ENCODE peak calls at places on chromosomes 2 and 18, in ten cellular contexts. X is Jurkat, Clone E6-1; U is tibial artery; Z is fibroblast of pulmonary artery; B is small intestine; S is NB4; F is CD8-positive, alpha-beta T cell; M is SK-N-SH; T is heart right ventricle; I is IMR-90. Y is an unnamed sample.

GRCh38 chr2:96832751-96833507 is 10.9 kb downstream of the ANKRD23 start:
- DNase-seq in S (no peak), F (no peak), X (no peak), I (peak; percentile 64), T (peak; percentile 75), Z (peak; percentile 53), B (no peak), M (no peak), U (peak; percentile 80), Y (peak; percentile 75)

GRCh38 chr2:118638453-118638852 is 209.0 kb downstream of the EN1 start:
- DNase-seq in X (peak; percentile 7), M (no peak), I (no peak), F (no peak), S (no peak), B (no peak), Z (no peak), U (no peak), T (no peak), Y (no peak)

GRCh38 chr2:62333961-62334360 is 138.0 kb downstream of the B3GNT2 start:
- DNase-seq in S (no peak), Z (no peak), U (no peak), I (no peak), M (peak; percentile 55), T (no peak), F (no peak), X (peak; percentile 16), B (no peak), Y (no peak)

GRCh38 chr2:140893685-140894084 is 1237.1 kb downstream of the LRP1B start:
- DNase-seq in F (no peak), B (no peak), U (no peak), I (peak; percentile 93), X (no peak), S (no peak), M (no peak), Z (peak; percentile 66), T (no peak), Y (no peak)

GRCh38 chr2:56088411-56088810 is 95.4 kb upstream of the CCDC85A start:
- DNase-seq in Z (no peak), T (no peak), F (no peak), I (peak; percentile 3), U (no peak), B (no peak), X (no peak), S (no peak), M (no peak), Y (no peak)

GRCh38 chr2:240319855-240320560 is 115.5 kb upstream of the GPC1 start:
- DNase-seq in T (no peak), I (peak; percentile 97), X (no peak), M (peak; percentile 15), Z (peak; percentile 94), S (peak; percentile 53), F (no peak), U (peak; percentile 67), B (no peak), Y (no peak)

GRCh38 chr2:198930170-198930569 is 527.6 kb downstream of the SATB2 start:
- DNase-seq in T (no peak), B (peak; percentile 24), I (no peak), Z (no peak), F (no peak), M (no peak), S (peak; percentile 11), X (no peak), U (no peak), Y (no peak)

GRCh38 chr2:234293973-234294372 is 202.9 kb downstream of the ARL4C start:
- DNase-seq in M (no peak), Z (no peak), B (no peak), F (no peak), U (no peak), T (no peak), S (peak; percentile 21), X (no peak), I (no peak), Y (no peak)

DNA sequence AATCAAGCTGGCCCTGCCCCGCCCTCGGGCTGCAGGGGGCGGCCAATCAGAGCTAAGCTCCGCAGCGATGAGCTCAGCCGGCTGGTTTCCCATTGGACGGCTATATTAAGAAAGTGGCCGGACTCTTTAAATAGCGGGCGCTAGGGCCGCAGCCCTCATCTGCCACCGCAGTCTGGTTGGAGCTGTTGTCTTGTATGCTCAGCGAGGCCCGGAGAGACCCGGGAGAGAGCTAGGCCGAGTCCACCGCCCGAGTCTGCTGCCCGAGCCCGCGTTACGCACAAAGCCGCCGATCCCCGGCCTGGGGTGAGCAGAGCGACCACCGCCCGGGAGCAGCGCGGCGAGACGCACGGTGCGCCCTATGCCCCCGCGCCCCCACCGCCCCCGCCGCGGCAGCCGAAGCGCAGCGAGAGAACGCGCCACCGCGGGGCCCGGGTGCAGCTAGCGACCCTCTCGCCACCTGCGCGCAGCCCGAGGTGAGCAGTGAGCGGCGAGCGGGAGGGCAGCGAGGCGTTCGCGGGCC is at the start of gene RHOB:
- DNase-seq in I (peak; percentile 98), M (peak; percentile 100), X (peak; percentile 85), F (peak; percentile 86), T (peak; percentile 96), U (peak; percentile 99), S (peak; percentile 98), B (peak; percentile 97), Z (peak; percentile 99), Y (peak; percentile 97)
- H3K4me3 ChIP-seq in I (peak within 1 kb of the TSS; percentile 86), M (peak within 1 kb of the TSS; percentile 82), X (peak within 1 kb of the TSS; percentile 47), F (peak within 1 kb of the TSS; percentile 77), T (peak within 1 kb of the TSS; percentile 90), U (peak within 1 kb of the TSS; percentile 95), S (peak within 1 kb of the TSS; percentile 44), B (peak within 1 kb of the TSS; percentile 85), Z (peak within 1 kb of the TSS; percentile 69), Y (peak within 1 kb of the TSS; percentile 97)

DNA sequence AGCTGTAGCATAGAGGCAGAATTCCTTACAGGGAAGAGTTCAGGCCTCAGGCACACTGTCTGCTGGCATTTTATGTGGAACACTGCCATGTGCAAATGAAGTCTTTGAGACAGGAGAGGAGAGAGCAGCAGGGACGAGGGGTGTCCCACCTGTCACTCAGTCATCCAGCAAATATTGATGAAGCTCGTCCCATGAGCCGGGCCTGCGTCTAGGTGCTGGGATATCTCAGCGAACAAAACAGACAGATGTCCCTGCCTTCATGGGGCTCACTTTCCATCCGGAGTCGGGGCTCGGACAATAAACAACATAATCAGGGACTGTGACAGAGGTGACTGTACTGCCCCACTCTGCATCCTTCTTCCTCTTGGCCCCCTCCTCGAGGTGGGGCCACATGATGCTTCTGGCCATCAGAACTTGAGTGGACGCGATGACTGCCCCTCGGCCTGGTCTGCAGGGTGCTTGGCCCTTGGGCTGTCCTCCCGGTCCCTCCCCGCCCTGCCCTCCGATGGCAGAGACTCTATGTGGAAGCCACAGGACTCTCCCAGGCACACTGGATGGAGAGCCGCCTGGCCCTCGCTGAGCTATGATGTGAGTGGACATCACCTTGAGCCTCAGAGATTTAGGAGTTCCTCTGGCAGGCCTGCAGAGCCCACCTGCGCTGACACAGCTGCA is 78.8 kb downstream of the MBP start:
- DNase-seq in M (no peak), I (no peak), X (no peak), Z (no peak), F (no peak), T (no peak), U (no peak), B (no peak), S (no peak), Y (no peak)
- H3K4me3 ChIP-seq in M (no peak overlapping the region), I (no peak overlapping the region), X (peak overlapping the region; percentile 49), Z (no peak overlapping the region), F (peak overlapping the region; percentile 44), T (no peak overlapping the region), U (no peak overlapping the region), B (no peak overlapping the region), S (peak overlapping the region; percentile 58), Y (no peak overlapping the region)

DNA sequence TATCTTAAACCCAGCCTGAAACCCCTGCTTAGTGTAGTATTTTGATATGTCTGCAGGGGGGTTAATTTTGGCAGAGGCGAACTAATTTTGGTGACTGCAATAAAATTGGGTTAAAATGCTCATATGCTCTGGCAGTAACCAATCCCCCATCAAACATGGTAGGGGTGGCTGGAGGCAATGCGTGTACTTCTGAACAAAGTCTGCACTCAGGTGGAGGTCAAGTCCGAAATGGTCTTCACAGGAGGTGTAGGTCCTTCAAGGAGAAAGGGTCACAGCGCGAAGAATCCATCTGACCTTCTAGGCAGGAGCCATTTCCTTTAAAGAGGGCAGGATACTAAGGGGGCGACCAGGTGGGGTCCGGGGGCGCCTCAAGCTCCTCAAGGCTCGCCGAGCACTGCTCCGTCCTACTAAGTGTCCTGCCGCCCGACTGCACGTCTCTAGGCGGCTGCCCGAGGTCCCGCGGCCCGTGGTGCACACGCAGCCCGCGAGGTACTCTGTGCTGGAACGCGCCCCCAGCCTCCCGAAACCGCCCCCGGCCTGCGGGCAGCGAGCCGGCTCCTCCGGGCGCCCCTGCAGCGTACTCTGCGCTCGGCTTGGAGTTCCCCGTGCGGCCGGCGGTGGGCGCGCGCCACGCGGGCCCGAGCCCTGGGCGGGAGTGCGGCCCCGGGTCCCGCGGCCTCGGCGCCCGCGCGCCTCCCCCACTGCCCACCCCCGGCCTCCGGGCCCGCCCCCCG is 1.7 kb upstream of the LDLRAD4 start:
- DNase-seq in T (peak; percentile 67), X (no peak), B (peak; percentile 40), M (peak; percentile 86), S (peak; percentile 21), I (no peak), U (peak; percentile 79), F (peak; percentile 42), Z (no peak), Y (no peak)
- H3K4me3 ChIP-seq in T (peak overlapping the region; percentile 68), X (peak overlapping the region; percentile 81), B (peak overlapping the region; percentile 66), M (no peak overlapping the region), S (no peak overlapping the region), I (no peak overlapping the region), U (peak overlapping the region; percentile 86), F (peak overlapping the region; percentile 39), Z (no peak overlapping the region), Y (no peak overlapping the region)

GRCh38 chr18:12061685-12062084 is 32.0 kb upstream of the ANKRD62 start:
- DNase-seq in X (no peak), F (no peak), U (no peak), T (no peak), I (no peak), B (no peak), S (no peak), M (no peak), Z (no peak), Y (no peak)

GRCh38 chr18:12064086-12064763 is 29.4 kb upstream of the ANKRD62 start:
- DNase-seq in M (no peak), B (no peak), U (no peak), Z (no peak), X (no peak), F (no peak), I (no peak), T (peak; percentile 11), S (no peak), Y (no peak)

GRCh38 chr18:12059334-12060181 is 34.1 kb upstream of the ANKRD62 start:
- DNase-seq in X (peak; percentile 40), M (peak; percentile 73), U (no peak), F (no peak), I (no peak), T (no peak), S (no peak), B (no peak), Z (no peak), Y (no peak)

GRCh38 chr18:12060182-12060870 is 33.3 kb upstream of the ANKRD62 start:
- DNase-seq in B (no peak), M (peak; percentile 71), X (no peak), I (no peak), S (no peak), U (no peak), F (no peak), T (no peak), Z (no peak), Y (no peak)

DNA sequence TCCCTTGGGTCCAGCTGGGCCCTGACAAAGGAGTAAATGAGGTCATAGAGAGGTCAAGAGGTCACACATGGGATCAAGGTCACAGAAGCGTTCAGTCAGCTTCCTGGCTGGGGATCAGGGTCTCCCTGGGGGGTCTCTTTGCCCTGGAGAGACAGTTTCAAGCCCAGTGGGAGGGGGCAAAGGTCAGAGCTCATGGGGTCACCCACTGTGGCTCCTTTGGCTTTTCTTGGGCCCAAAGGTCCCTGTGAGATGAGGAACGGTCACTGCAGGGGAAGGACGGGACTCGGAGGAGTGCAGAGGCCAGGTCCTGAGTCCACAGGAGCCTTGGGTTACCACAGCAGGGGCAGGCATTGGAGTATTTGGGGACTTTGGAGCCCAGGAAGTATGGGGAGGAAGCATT is 30.7 kb upstream of the ANKRD62 start:
- DNase-seq in F (no peak), T (no peak), S (no peak), B (no peak), M (no peak), U (no peak), X (no peak), Z (no peak), I (no peak), Y (no peak)
- H3K4me3 ChIP-seq in F (no peak overlapping the region), T (no peak overlapping the region), S (no peak overlapping the region), B (no peak overlapping the region), M (no peak overlapping the region), U (no peak overlapping the region), X (no peak overlapping the region), Z (no peak overlapping the region), I (no peak overlapping the region), Y (no peak overlapping the region)

Y was measured in lung.